ENCODE peak calls at places on chromosome 3, in five cellular contexts. O is cardiac muscle cell; F is SK-N-MC; I is AG09309; S is CD8-positive, alpha-beta T cell. J is an unnamed sample.

GRCh38 chr3:190534386-190534785 is 20.5 kb downstream of the IL1RAP start:
- DNase-seq in O (no peak), F (no peak), I (no peak), S (no peak), J (no peak)

GRCh38 chr3:40096561-40097506 is 212.7 kb upstream of the EIF1B start:
- DNase-seq in O (no peak), F (no peak), I (no peak), S (no peak), J (no peak)

GRCh38 chr3:184339016-184339415 is 1.6 kb downstream of the FAM131A start:
- DNase-seq in O (no peak), F (no peak), I (no peak), S (no peak), J (no peak)

GRCh38 chr3:172009736-172010254 is 29.6 kb upstream of the FNDC3B start:
- DNase-seq in O (no peak), F (no peak), I (no peak), S (no peak), J (no peak)

GRCh38 chr3:152737021-152737908 is 97.7 kb upstream of the P2RY1 start:
- DNase-seq in O (no peak), F (no peak), I (no peak), S (no peak), J (no peak)

GRCh38 chr3:67176396-67176795 is 178.3 kb downstream of the KBTBD8 start:
- DNase-seq in O (no peak), F (no peak), I (no peak), S (no peak), J (no peak)

GRCh38 chr3:193865879-193866480 is 270.0 kb upstream of the HES1 start:
- DNase-seq in O (no peak), F (no peak), I (no peak), S (no peak), J (no peak)

GRCh38 chr3:190807719-190808375 is 54.6 kb downstream of the GMNC start:
- DNase-seq in O (peak; percentile 28), F (no peak), I (no peak), S (no peak), J (peak; percentile 43)

GRCh38 chr3:122679085-122679466 is 1.6 kb upstream of the PARP14 start:
- DNase-seq in O (peak; percentile 76), F (peak; percentile 63), I (peak; percentile 33), S (peak; percentile 74), J (peak; percentile 89)

GRCh38 chr3:14124223-14124614 is 451 bp downstream of the CHCHD4 start:
- DNase-seq in O (peak; percentile 68), F (no peak), I (no peak), S (peak; percentile 56), J (peak; percentile 69)

GRCh38 chr3:38121832-38122461 is 15.0 kb downstream of the ACAA1 start:
- DNase-seq in O (no peak), F (no peak), I (no peak), S (no peak), J (no peak)

GRCh38 chr3:123202451-123202850 is 708 bp downstream of the SEC22A start:
- DNase-seq in O (peak; percentile 18), F (no peak), I (no peak), S (no peak), J (no peak)

GRCh38 chr3:135242285-135242684 is 447.2 kb downstream of the EPHB1 start:
- DNase-seq in O (no peak), F (no peak), I (no peak), S (no peak), J (no peak)

GRCh38 chr3:170383567-170383966 is 26.1 kb downstream of the SKIL start:
- DNase-seq in O (no peak), F (no peak), I (no peak), S (no peak), J (peak; percentile 16)

GRCh38 chr3:121362035-121362734 is 183.6 kb downstream of the POLQ start:
- DNase-seq in O (no peak), F (no peak), I (no peak), S (no peak), J (no peak)

GRCh38 chr3:41202834-41203345 is 3.6 kb downstream of the CTNNB1 start:
- DNase-seq in O (peak; percentile 61), F (no peak), I (no peak), S (no peak), J (peak; percentile 25)

GRCh38 chr3:150252462-150252861 is 155.6 kb upstream of the TSC22D2 start:
- DNase-seq in O (no peak), F (no peak), I (no peak), S (no peak), J (no peak)

GRCh38 chr3:23183731-23184130 is 19.4 kb upstream of the UBE2E2 start:
- DNase-seq in O (peak; percentile 77), F (peak; percentile 20), I (peak; percentile 24), S (no peak), J (peak; percentile 46)

GRCh38 chr3:58137306-58137705 is 73.5 kb downstream of the DNASE1L3 start:
- DNase-seq in O (no peak), F (no peak), I (no peak), S (no peak), J (no peak)

GRCh38 chr3:52490938-52491526 is 4.1 kb upstream of the STAB1 start:
- DNase-seq in O (no peak), F (no peak), I (peak; percentile 20), S (no peak), J (peak; percentile 68)

GRCh38 chr3:146865175-146865755 is 260.1 kb upstream of the PLSCR5 start:
- DNase-seq in O (peak; percentile 28), F (no peak), I (no peak), S (no peak), J (no peak)

GRCh38 chr3:117995795-117996194 is 1038.9 kb downstream of the IGSF11 start:
- DNase-seq in O (no peak), F (no peak), I (no peak), S (no peak), J (no peak)
- H3K4me3 ChIP-seq in O (peak overlapping the region; percentile 58), F (no peak overlapping the region), I (no peak overlapping the region), S (no peak overlapping the region), J (no peak overlapping the region)

GRCh38 chr3:132662212-132662611 is 2.1 kb downstream of the UBA5 start:
- DNase-seq in O (no peak), F (no peak), I (no peak), S (no peak), J (no peak)
- H3K4me3 ChIP-seq in O (no peak overlapping the region), F (peak overlapping the region; percentile 85), I (no peak overlapping the region), S (no peak overlapping the region), J (peak overlapping the region; percentile 67)

DNA sequence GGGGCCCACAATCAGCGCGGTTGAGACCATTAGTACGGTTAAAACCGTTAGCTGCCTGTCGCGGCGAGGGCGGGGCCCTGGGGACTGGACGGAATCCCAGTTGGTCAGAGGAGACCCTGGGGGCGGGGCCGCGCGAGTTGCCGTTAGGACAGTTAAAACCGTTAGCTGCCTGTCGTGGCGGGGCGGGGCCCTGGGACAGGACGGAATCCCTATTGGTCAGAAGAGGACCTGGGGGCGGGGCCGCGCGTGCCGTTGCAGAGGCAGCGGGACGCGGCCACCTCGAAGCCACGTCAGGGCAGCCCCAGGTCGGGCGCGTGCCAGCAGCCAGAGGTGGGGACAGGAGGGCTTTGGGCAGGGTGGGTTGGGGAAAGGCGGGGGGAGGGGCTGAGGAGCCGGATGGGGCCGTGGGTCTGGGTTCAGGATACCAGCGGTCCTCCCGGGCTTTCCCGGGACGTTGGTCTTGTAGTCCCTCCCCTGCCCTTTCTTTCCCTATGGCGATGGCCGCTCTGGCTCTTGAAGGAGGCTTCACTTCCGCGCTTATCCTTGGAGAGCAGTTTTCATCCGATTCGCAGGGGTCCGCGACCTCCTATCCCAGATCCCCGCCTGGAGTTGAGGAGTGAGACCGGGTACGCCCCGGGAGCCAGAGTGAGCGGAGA is 28.0 kb downstream of the KLHDC8B start:
- DNase-seq in O (no peak), F (no peak), I (peak; percentile 64), S (no peak), J (peak; percentile 96)
- H3K4me3 ChIP-seq in O (no peak overlapping the region), F (no peak overlapping the region), I (peak overlapping the region; percentile 78), S (no peak overlapping the region), J (peak overlapping the region; percentile 45)

GRCh38 chr3:115537669-115538068 is 85.6 kb upstream of the GAP43 start:
- DNase-seq in O (no peak), F (no peak), I (no peak), S (no peak), J (no peak)
- H3K4me3 ChIP-seq in O (no peak overlapping the region), F (no peak overlapping the region), I (no peak overlapping the region), S (no peak overlapping the region), J (no peak overlapping the region)

DNA sequence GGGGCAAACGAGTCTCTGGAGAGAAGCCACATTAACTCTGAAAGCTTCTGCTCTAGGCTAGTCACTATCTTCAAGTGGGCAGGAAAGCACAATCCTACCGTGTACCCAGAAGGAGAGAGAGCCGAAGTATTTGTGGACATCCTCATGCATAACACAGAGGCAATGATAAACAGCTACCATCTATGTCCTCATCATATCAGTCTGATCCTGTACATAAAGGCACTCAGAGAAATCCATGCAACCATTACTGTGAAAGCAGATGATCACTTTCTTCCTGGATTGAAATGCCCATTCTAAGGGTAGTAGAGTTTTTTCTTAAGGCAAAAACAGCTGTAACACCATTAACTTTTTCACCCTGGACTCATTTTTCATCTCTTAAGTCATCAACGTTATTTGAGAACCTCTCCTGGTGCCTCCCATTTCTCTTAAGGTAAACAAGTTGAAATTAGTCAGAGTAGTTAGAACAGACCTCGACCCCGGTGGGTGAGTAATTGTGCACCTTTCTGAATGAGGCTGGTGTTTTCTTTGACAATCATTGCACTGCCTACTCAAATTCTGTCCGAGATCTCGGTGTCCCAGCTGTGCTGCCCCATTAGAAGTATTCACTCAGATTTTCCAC is 327.4 kb downstream of the SHQ1 start:
- DNase-seq in O (no peak), F (no peak), I (no peak), S (no peak), J (no peak)
- H3K4me3 ChIP-seq in O (no peak overlapping the region), F (no peak overlapping the region), I (no peak overlapping the region), S (no peak overlapping the region), J (no peak overlapping the region)

DNA sequence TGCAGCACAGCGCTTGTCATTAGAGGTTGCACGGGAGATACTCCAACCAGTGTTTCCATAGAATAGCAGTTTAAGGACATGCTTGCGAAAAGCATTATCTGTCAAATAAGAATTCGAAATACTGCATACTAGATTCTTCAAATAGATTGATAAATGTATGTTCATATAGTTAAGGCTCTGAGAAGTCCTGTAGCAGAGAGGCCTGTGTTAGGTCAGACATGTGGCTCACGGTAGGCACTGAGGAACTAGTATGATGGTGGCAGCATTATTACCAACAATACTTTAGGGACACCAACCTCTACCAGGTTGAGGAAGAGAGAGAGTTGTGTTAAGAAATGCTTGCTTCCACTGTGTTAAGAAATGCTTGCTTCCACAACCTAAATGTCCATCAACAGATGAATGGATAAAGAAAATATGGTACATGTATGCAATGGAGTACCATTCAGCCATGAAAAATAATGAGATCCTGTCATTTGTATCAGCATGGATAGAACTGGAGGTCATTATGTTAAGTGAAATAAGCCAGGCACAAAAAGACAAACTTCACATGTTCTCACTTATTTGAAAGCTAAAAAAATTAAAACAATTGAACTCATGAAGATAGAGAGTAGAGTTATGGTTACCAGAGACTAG is 14.9 kb downstream of the MTMR14 start:
- DNase-seq in O (no peak), F (no peak), I (no peak), S (no peak), J (no peak)
- H3K4me3 ChIP-seq in O (no peak overlapping the region), F (no peak overlapping the region), I (no peak overlapping the region), S (no peak overlapping the region), J (no peak overlapping the region)

DNA sequence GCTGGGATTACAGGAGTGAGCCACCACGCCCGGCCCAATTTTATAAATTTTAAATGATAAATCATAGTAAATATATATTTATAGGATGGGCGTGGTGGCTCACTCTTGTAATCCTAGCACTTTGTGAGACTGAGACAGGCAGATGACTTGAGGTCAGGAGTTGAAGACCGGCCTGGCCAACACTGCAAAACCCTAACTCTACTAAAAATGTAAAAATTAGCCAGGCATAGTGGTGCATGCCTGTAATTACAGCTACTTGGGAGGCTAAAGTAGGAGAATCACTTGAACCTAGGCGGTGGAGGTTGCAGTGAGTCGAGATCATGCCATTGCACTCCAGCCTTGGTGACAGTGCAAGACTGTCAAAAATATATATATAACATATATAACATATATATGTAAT is 26.4 kb downstream of the MFN1 start:
- DNase-seq in O (no peak), F (no peak), I (no peak), S (no peak), J (no peak)
- H3K4me3 ChIP-seq in O (no peak overlapping the region), F (no peak overlapping the region), I (no peak overlapping the region), S (no peak overlapping the region), J (no peak overlapping the region)

GRCh38 chr3:133474251-133474801 is 74.5 kb downstream of the BFSP2 start:
- DNase-seq in O (no peak), F (no peak), I (peak; percentile 10), S (no peak), J (peak; percentile 22)
- H3K4me3 ChIP-seq in O (no peak overlapping the region), F (no peak overlapping the region), I (no peak overlapping the region), S (no peak overlapping the region), J (no peak overlapping the region)

J was measured in adrenal gland.